ENCODE peak calls at places on chromosomes 2 and 18, in six cellular contexts. U is activated CD4-positive, alpha-beta T cell treated with anti-CD3 and anti-CD28 coated beads for 4 hours; N is left cardiac atrium; O is NCI-H774; Y is IMR-90; J is astrocyte of the cerebellum. D is an unnamed sample.

GRCh38 chr2:85062565-85062964 is 70.6 kb upstream of the TCF7L1 start:
- DNase-seq in O (no peak), Y (no peak), J (no peak), N (no peak), U (no peak), D (no peak)

GRCh38 chr2:148882051-148882450 is 7.0 kb downstream of the KIF5C start:
- DNase-seq in U (no peak), Y (no peak), J (no peak), N (no peak), O (no peak), D (no peak)

GRCh38 chr2:58920001-58920400 is 678.9 kb upstream of the FANCL start:
- DNase-seq in J (no peak), U (no peak), Y (peak), N (no peak), O (no peak), D (no peak)

GRCh38 chr2:238439912-238440311 is 13.2 kb downstream of the ASB1 start:
- DNase-seq in Y (no peak), J (no peak), N (no peak), U (no peak), O (no peak), D (no peak)

GRCh38 chr18:8396244-8396643 is 213.0 kb upstream of the RAB12 start:
- DNase-seq in U (no peak), O (no peak), J (no peak), Y (no peak), N (no peak), D (no peak)

GRCh38 chr2:144508162-144508765 is 11.7 kb downstream of the ZEB2 start:
- DNase-seq in U (no peak), N (no peak), O (no peak), Y (no peak), J (no peak), D (no peak)

GRCh38 chr2:225670111-225670974 is 270.8 kb downstream of the NYAP2 start:
- DNase-seq in U (no peak), Y (peak), O (peak), J (peak), N (no peak), D (no peak)

GRCh38 chr2:127695491-127696472 is 5.5 kb upstream of the SFT2D3 start:
- DNase-seq in U (no peak), J (no peak), O (no peak), N (peak), Y (peak), D (peak)

GRCh38 chr2:157758586-157758985 is 117.5 kb downstream of the ACVR1 start:
- DNase-seq in O (no peak), N (no peak), J (no peak), Y (no peak), U (no peak), D (no peak)

GRCh38 chr2:65071499-65072180 is 15.4 kb downstream of the CEP68 start:
- DNase-seq in Y (no peak), U (no peak), O (no peak), J (no peak), N (peak), D (no peak)

GRCh38 chr2:27428213-27428977 is at the start of gene NRBP1:
- DNase-seq in U (peak), O (peak), Y (peak), N (peak), J (peak), D (peak)

GRCh38 chr18:25239636-25240468 is 112.1 kb downstream of the ZNF521 start:
- DNase-seq in U (no peak), J (no peak), O (no peak), Y (peak), N (no peak), D (no peak)

GRCh38 chr18:76553715-76554603 is 58.9 kb upstream of the ZNF516 start:
- DNase-seq in O (no peak), Y (peak), U (no peak), N (no peak), J (no peak), D (no peak)

GRCh38 chr2:9952286-9952737 is 819 bp downstream of the GRHL1 start:
- DNase-seq in U (no peak), N (no peak), O (no peak), Y (no peak), J (no peak), D (no peak)

GRCh38 chr2:190177249-190177648 is 114.7 kb upstream of the MSTN start:
- DNase-seq in J (no peak), U (no peak), Y (no peak), O (no peak), N (no peak), D (no peak)